ENCODE peak calls at places on chromosomes 16 and 17, in four cellular contexts. J is iPS-NIHi11, X is NCI-H1048, D is substantia nigra. N is an unnamed sample.

GRCh38 chr16:7615565-7615964 is 282.9 kb downstream of the RBFOX1 start:
- DNase-seq in D (no peak), J (no peak), X (no peak), N (no peak)

GRCh38 chr16:65500007-65500406 is 378.1 kb upstream of the CDH11 start:
- DNase-seq in X (no peak), D (no peak), J (no peak), N (no peak)

GRCh38 chr16:1314399-1315068 is 5.1 kb downstream of the UBE2I start:
- DNase-seq in J (no peak), X (no peak), D (no peak), N (no peak)

GRCh38 chr16:27729516-27730304 is 179.8 kb downstream of the KATNIP start:
- DNase-seq in J (no peak), X (no peak), D (no peak), N (no peak)

GRCh38 chr17:60902399-60902798 is 224.7 kb downstream of the BCAS3 start:
- DNase-seq in D (no peak), J (no peak), X (no peak), N (no peak)

GRCh38 chr17:64281962-64282752 is 19.1 kb upstream of the TEX2 start:
- DNase-seq in D (peak), J (peak), X (peak), N (peak)

GRCh38 chr16:2816751-2817495 is at the start of gene PRSS21:
- DNase-seq in J (peak), X (no peak), D (no peak), N (no peak)

GRCh38 chr16:4968879-4969278 is 10.7 kb downstream of the SEC14L5 start:
- DNase-seq in D (no peak), X (no peak), J (no peak), N (no peak)

GRCh38 chr17:62876063-62876462 is 67.9 kb upstream of the MARCHF10 start:
- DNase-seq in D (no peak), J (no peak), X (no peak), N (no peak)

GRCh38 chr16:66603537-66604375 is 748 bp upstream of the CMTM3 start:
- DNase-seq in X (no peak), J (peak), D (peak), N (no peak)

GRCh38 chr16:55499951-55500350 is 8.9 kb upstream of the LPCAT2 start:
- DNase-seq in J (no peak), X (no peak), D (no peak), N (no peak)

GRCh38 chr16:62022688-62023087 is 13.6 kb downstream of the CDH8 start:
- DNase-seq in D (no peak), X (no peak), J (no peak), N (no peak)

GRCh38 chr17:676060-676745 is 38.4 kb downstream of the VPS53 start:
- DNase-seq in D (no peak), X (no peak), J (no peak), N (peak)

GRCh38 chr16:70611224-70611598 is 35.1 kb upstream of the IL34 start:
- DNase-seq in D (no peak), J (peak), X (no peak), N (no peak)

GRCh38 chr16:85757341-85757822 is 6.5 kb upstream of the C16orf74 start:
- DNase-seq in D (no peak), X (no peak), J (no peak), N (no peak)

GRCh38 chr17:59652119-59652518 is 32.4 kb downstream of the CLTC start:
- DNase-seq in J (no peak), D (no peak), X (no peak), N (no peak)

GRCh38 chr16:30604316-30604947 is 5.8 kb downstream of the ZNF689 start:
- DNase-seq in J (no peak), D (no peak), X (no peak), N (no peak)

GRCh38 chr17:79189264-79189663 is 114.6 kb downstream of the ENGASE start:
- DNase-seq in X (no peak), J (no peak), D (no peak), N (no peak)

GRCh38 chr17:42241871-42242270 is 34.3 kb downstream of the STAT5B start:
- DNase-seq in X (no peak), J (no peak), D (no peak), N (no peak)

GRCh38 chr17:56908061-56908542 is 5.7 kb downstream of the TRIM25 start:
- DNase-seq in D (peak), J (no peak), X (no peak), N (no peak)

GRCh38 chr17:35235917-35236316 is 7.0 kb upstream of the SLFN5 start:
- DNase-seq in D (no peak), X (no peak), J (no peak), N (no peak)

GRCh38 chr17:41212524-41213169 is 13.8 kb upstream of the KRTAP9-2 start:
- DNase-seq in X (no peak), J (no peak), D (no peak), N (no peak)

GRCh38 chr17:1482686-1483445 is 9.6 kb downstream of the MYO1C start:
- DNase-seq in J (no peak), D (no peak), X (no peak), N (no peak)

GRCh38 chr16:48112603-48113400 is 43.0 kb downstream of the ABCC12 start:
- DNase-seq in X (no peak), J (no peak), D (no peak), N (no peak)

GRCh38 chr16:28231763-28232162 is 20.0 kb upstream of the XPO6 start:
- DNase-seq in D (no peak), J (no peak), X (no peak), N (no peak)

GRCh38 chr17:73350864-73351263 is 39.1 kb upstream of the CDC42EP4 start:
- DNase-seq in D (no peak), X (no peak), J (no peak), N (no peak)

GRCh38 chr16:67389911-67390815 is 3.1 kb downstream of the TPPP3 start:
- DNase-seq in D (peak), X (no peak), J (no peak), N (no peak)